ENCODE peak calls at places on chromosome 12, in five cellular contexts. T, M, F, Q and Y are unnamed samples.

GRCh38 chr12:121009744-121010143 is 6.5 kb downstream of the C12orf43 start:
- DNase-seq in F (no peak), T (no peak), Q (peak; percentile 49), M (no peak), Y (no peak)

GRCh38 chr12:127270193-127270592 is 996.8 kb upstream of the TMEM132C start:
- DNase-seq in M (no peak), T (no peak), Q (no peak), F (no peak), Y (no peak)

GRCh38 chr12:52741378-52742195 is 35.6 kb downstream of the KRT76 start:
- DNase-seq in T (peak; percentile 39), Q (peak; percentile 24), M (peak; percentile 34), F (no peak), Y (peak; percentile 25)

GRCh38 chr12:64723630-64724029 is 35.6 kb downstream of the GNS start:
- DNase-seq in M (no peak), F (no peak), T (no peak), Q (no peak), Y (no peak)

GRCh38 chr12:82964446-82964845 is 277.7 kb downstream of the TMTC2 start:
- DNase-seq in Q (no peak), T (no peak), F (no peak), M (no peak), Y (no peak)

GRCh38 chr12:24562761-24563392 is 386.0 kb downstream of the BCAT1 start:
- DNase-seq in T (peak; percentile 25), F (no peak), Q (no peak), M (no peak), Y (peak; percentile 23)

GRCh38 chr12:495466-495865 is 35.7 kb downstream of the B4GALNT3 start:
- DNase-seq in Q (no peak), F (no peak), T (no peak), M (no peak), Y (no peak)

GRCh38 chr12:113858828-113859386 is 107.2 kb downstream of the RBM19 start:
- DNase-seq in M (no peak), T (no peak), F (no peak), Q (no peak), Y (no peak)

GRCh38 chr12:99605-100004 is 33.0 kb downstream of the IQSEC3 start:
- DNase-seq in T (no peak), F (no peak), M (no peak), Q (no peak), Y (no peak)

GRCh38 chr12:17381211-17381610 is 708.8 kb downstream of the RERGL start:
- DNase-seq in F (no peak), M (no peak), T (no peak), Q (no peak), Y (no peak)

GRCh38 chr12:62625238-62625637 is 158.6 kb downstream of the MON2 start:
- DNase-seq in F (no peak), Q (peak; percentile 16), T (no peak), M (no peak), Y (no peak)

GRCh38 chr12:124603910-124604775 is 36.7 kb upstream of the NCOR2 start:
- DNase-seq in T (no peak), Q (no peak), M (no peak), F (no peak), Y (no peak)

GRCh38 chr12:133206390-133206789 is 25.1 kb downstream of the ZNF268 start:
- DNase-seq in Q (no peak), M (no peak), T (no peak), F (no peak), Y (no peak)

GRCh38 chr12:12315838-12316237 is 34.2 kb downstream of the MANSC1 start:
- DNase-seq in F (no peak), M (no peak), Q (no peak), T (no peak), Y (no peak)

GRCh38 chr12:23262670-23263069 is 637.7 kb downstream of the ETNK1 start:
- DNase-seq in T (no peak), Q (no peak), F (no peak), M (no peak), Y (no peak)

GRCh38 chr12:113910751-113911272 is 55.3 kb downstream of the RBM19 start:
- DNase-seq in Q (no peak), M (no peak), F (no peak), T (no peak), Y (no peak)

GRCh38 chr12:24780969-24781368 is 167.9 kb downstream of the BCAT1 start:
- DNase-seq in Q (no peak), F (no peak), M (no peak), T (no peak), Y (no peak)

GRCh38 chr12:124698211-124698997 is 131.0 kb upstream of the NCOR2 start:
- DNase-seq in Q (no peak), F (no peak), T (no peak), M (no peak), Y (no peak)

GRCh38 chr12:7090222-7090998 is 1.8 kb downstream of the C1R start:
- DNase-seq in Q (no peak), T (no peak), M (no peak), F (no peak), Y (no peak)

GRCh38 chr12:64737539-64737938 is 21.7 kb downstream of the GNS start:
- DNase-seq in F (no peak), M (no peak), T (no peak), Q (no peak), Y (no peak)

GRCh38 chr12:125187148-125187733 is 122.0 kb downstream of the AACS start:
- DNase-seq in M (no peak), Q (no peak), T (no peak), F (no peak), Y (no peak)

GRCh38 chr12:45409966-45410365 is 194.1 kb downstream of the ANO6 start:
- DNase-seq in T (no peak), Q (no peak), M (no peak), F (no peak), Y (no peak)

GRCh38 chr12:124624823-124625222 is 57.4 kb upstream of the NCOR2 start:
- DNase-seq in Q (no peak), F (no peak), M (no peak), T (no peak), Y (no peak)

GRCh38 chr12:116164976-116165425 is 112.5 kb downstream of the MED13L start:
- DNase-seq in T (no peak), Q (no peak), F (no peak), M (no peak), Y (no peak)

GRCh38 chr12:131831021-131831571 is 2.9 kb downstream of the MMP17 start:
- DNase-seq in F (no peak), M (no peak), Q (no peak), T (no peak), Y (no peak)

GRCh38 chr12:119942386-119942785 is 46.6 kb upstream of the BICDL1 start:
- DNase-seq in F (no peak), M (no peak), T (no peak), Q (no peak), Y (no peak)

GRCh38 chr12:112716099-112717093 is 75.2 kb upstream of the RPH3A start:
- DNase-seq in F (no peak), T (no peak), M (no peak), Q (no peak), Y (no peak)

GRCh38 chr12:123067654-123068053 is 83.2 kb downstream of the PITPNM2 start:
- DNase-seq in T (no peak), F (no peak), Q (no peak), M (no peak), Y (no peak)

GRCh38 chr12:252634-253033 is 10.0 kb downstream of the SLC6A13 start:
- DNase-seq in M (no peak), F (no peak), Q (peak; percentile 18), T (no peak), Y (no peak)

GRCh38 chr12:65568517-65568916 is 255.8 kb upstream of the HMGA2 start:
- DNase-seq in M (no peak), F (no peak), Q (no peak), T (no peak), Y (no peak)

GRCh38 chr12:90064759-90065158 is 356.1 kb upstream of the ATP2B1 start:
- DNase-seq in F (no peak), T (no peak), M (no peak), Q (no peak), Y (no peak)

GRCh38 chr12:96255077-96255476 is 60.9 kb downstream of the ELK3 start:
- DNase-seq in T (no peak), M (no peak), Q (no peak), F (no peak), Y (no peak)

DNA sequence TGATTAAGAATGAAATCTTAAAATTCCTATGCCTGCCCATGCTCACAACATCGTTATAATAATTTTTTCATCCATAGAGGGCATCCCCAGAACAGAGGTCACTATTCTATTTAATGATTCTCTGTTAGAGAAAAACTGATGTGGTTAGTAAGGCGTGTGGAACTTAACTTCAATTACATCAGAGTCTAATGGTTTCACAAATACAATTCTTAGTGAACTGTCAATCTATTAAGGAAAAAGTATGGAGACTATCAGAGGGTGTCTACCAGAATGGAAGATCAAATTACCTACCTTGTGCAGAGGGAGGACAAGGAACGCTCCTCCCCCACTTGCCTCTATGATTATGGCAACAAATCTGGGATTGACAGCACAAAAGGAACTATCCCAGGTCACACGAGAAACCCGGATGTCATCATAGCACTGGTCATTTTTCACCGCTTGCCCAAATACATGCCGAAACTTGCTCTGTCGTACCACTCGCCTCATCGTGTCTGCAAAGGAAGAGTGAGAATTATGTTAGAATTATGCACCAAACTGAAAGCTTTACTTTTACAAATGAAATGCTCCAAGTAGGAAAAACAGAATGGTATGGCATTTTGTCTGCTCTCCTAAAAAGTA is 30.4 kb downstream of the CORO1C start:
- DNase-seq in T (no peak), F (no peak), M (no peak), Q (no peak), Y (no peak)
- TF ChIP-seq POLR2AphosphoS5 in T (no peak), F (no peak), M (no peak), Q (no peak), Y (no peak)

GRCh38 chr12:88578821-88579518 is 1.3 kb downstream of the KITLG start:
- DNase-seq in Q (peak; percentile 37), M (no peak), F (no peak), T (no peak), Y (no peak)
- TF ChIP-seq POLR2A in Q (no peak), M (no peak), F (no peak), T (no peak), Y (no peak)

GRCh38 chr12:93426406-93426805 is 15.3 kb downstream of the UBE2N start:
- DNase-seq in M (no peak), T (no peak), Q (no peak), F (no peak), Y (no peak)

GRCh38 chr12:93429448-93429847 is 12.3 kb downstream of the UBE2N start:
- DNase-seq in Q (no peak), M (no peak), F (no peak), T (no peak), Y (no peak)

GRCh38 chr12:93430280-93430679 is 11.5 kb downstream of the UBE2N start:
- DNase-seq in M (no peak), Q (no peak), F (no peak), T (no peak), Y (no peak)

GRCh38 chr12:93427779-93428564 is 13.8 kb downstream of the UBE2N start:
- DNase-seq in M (no peak), Q (no peak), T (no peak), F (no peak), Y (no peak)

DNA sequence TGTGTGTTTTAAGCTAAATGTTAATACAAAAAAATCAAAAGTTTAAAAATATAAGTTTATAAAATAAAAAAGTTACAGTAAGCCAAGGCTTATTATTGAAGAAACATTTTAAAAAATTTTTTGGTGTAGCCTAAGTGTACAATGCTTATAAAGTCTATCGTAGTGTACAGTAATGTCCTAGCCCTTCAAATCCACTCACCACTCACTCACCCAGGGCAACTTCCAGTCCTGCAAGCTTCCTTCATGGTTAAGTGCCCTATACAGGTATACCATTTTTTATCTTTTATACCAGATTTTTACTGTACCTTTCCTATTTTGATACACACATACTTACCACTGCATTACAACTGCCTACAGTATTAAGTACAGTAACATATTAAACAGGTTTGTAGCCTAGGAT is 11.9 kb downstream of the UBE2N start:
- DNase-seq in M (no peak), F (no peak), T (no peak), Q (no peak), Y (no peak)
- TF ChIP-seq TAF1 in M (no peak), F (no peak), T (no peak), Q (no peak), Y (no peak)

GRCh38 chr12:129700036-129700435 is 203.8 kb downstream of the TMEM132D start:
- DNase-seq in M (no peak), F (no peak), T (no peak), Q (no peak), Y (no peak)
- TF ChIP-seq POLR2AphosphoS5 in M (no peak), F (no peak), T (no peak), Q (no peak), Y (no peak)